ENCODE peak calls at places on chromosomes 12 and 14, in six cellular contexts. E, T, U, P, N and M are unnamed samples.

GRCh38 chr14:99472937-99473336 is 7.7 kb downstream of the SETD3 start:
- DNase-seq in E (no peak), T (no peak), U (no peak), P (no peak), N (no peak), M (no peak)

GRCh38 chr12:64696065-64696741 is 63.0 kb downstream of the GNS start:
- DNase-seq in E (no peak), T (no peak), U (no peak), P (no peak), N (no peak), M (no peak)

GRCh38 chr14:62079035-62079434 is 316.8 kb downstream of the SNAPC1 start:
- DNase-seq in E (no peak), T (no peak), U (no peak), P (no peak), N (no peak), M (no peak)

GRCh38 chr12:12442548-12443071 is 85.7 kb downstream of the BORCS5 start:
- DNase-seq in E (no peak), T (no peak), U (no peak), P (no peak), N (no peak), M (no peak)

GRCh38 chr14:100882991-100883788 is 20.3 kb downstream of the RTL1 start:
- DNase-seq in E (no peak), T (no peak), U (no peak), P (no peak), N (no peak), M (no peak)

GRCh38 chr12:19431407-19432308 is 7.6 kb upstream of the AEBP2 start:
- DNase-seq in E (no peak), T (no peak), U (no peak), P (peak), N (no peak), M (peak)

GRCh38 chr14:105445290-105445689 is 25.7 kb downstream of the MTA1 start:
- DNase-seq in E (no peak), T (no peak), U (no peak), P (no peak), N (no peak), M (no peak)

GRCh38 chr14:90556050-90556477 is 159.2 kb downstream of the CALM1 start:
- DNase-seq in E (no peak), T (peak), U (peak), P (no peak), N (no peak), M (no peak)

GRCh38 chr12:64900540-64900939 is 76.1 kb downstream of the TBC1D30 start:
- DNase-seq in E (no peak), T (no peak), U (no peak), P (no peak), N (no peak), M (no peak)

GRCh38 chr12:75011120-75011519 is 198.5 kb downstream of the KCNC2 start:
- DNase-seq in E (no peak), T (no peak), U (no peak), P (no peak), N (no peak), M (no peak)

GRCh38 chr12:95988506-95989275 is 7.5 kb downstream of the HAL start:
- DNase-seq in E (peak), T (no peak), U (no peak), P (no peak), N (no peak), M (no peak)

GRCh38 chr12:27207626-27208413 is 36.3 kb upstream of the STK38L start:
- DNase-seq in E (no peak), T (peak), U (peak), P (no peak), N (no peak), M (peak)

GRCh38 chr12:127280393-127281275 is 986.3 kb upstream of the TMEM132C start:
- DNase-seq in E (no peak), T (peak), U (peak), P (no peak), N (peak), M (peak)

GRCh38 chr12:90407841-90408240 is 547.1 kb downstream of the CCER1 start:
- DNase-seq in E (no peak), T (no peak), U (no peak), P (no peak), N (no peak), M (no peak)
- TF ChIP-seq CTCF in E (no peak), T (no peak), U (no peak), P (no peak), N (no peak), M (no peak)

DNA sequence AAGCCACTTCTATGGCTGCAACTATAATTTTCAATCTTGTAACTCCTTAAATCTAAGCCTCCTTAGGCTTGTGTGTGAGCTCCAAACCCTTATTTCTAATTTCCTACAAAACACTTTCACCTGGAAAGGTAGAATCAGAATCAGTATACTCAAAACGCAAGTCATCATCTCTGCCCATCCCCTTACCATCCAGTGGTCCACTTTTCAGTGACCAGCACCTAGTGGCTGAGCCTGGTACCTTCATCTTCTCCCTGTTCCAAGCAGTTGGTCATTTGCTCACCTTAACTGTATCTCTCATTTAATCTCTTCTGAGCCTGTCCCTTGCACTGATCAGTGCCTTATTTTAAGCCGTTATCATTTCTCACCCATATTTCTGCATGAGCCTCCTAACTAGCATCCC is 107.9 kb downstream of the PPM1H start:
- DNase-seq in E (no peak), T (no peak), U (no peak), P (no peak), N (no peak), M (no peak)
- TF ChIP-seq CTCF in E (no peak), T (no peak), U (no peak), P (peak), N (no peak), M (no peak)

DNA sequence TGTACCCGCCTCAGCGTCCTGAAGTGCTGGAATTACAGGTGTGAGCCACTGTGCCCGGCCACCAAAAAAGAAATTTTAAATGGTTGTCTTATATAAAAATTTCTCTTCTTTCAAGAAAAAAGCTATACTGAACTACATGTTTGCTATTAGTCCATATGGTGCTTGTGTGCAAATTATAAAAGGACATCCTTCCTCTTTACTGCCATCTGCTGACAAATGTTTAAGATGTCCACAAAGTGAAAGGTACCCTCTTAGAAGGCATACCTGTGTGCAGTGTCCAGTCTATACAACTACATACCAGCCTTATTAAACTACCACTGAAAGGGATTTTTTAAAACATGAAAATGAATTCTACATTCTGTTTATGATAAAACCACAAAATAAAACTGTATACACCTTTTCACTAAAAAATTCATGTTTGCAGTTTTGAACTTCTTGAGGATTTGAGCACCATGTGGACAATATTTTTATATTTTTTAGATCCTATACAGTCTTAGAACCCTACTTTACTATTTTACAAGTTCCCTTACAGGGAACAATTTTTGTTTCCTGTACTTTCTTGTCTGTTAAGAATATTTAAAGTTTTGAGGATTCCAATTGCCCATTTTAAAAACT is 32.8 kb upstream of the TOMM20L start:
- DNase-seq in E (no peak), T (no peak), U (no peak), P (no peak), N (no peak), M (peak)
- TF ChIP-seq CTCF in E (peak), T (peak), U (peak), P (peak), N (no peak), M (peak)

GRCh38 chr12:97363693-97364092 is 98.9 kb upstream of the RMST start:
- DNase-seq in E (no peak), T (no peak), U (no peak), P (no peak), N (no peak), M (no peak)

DNA sequence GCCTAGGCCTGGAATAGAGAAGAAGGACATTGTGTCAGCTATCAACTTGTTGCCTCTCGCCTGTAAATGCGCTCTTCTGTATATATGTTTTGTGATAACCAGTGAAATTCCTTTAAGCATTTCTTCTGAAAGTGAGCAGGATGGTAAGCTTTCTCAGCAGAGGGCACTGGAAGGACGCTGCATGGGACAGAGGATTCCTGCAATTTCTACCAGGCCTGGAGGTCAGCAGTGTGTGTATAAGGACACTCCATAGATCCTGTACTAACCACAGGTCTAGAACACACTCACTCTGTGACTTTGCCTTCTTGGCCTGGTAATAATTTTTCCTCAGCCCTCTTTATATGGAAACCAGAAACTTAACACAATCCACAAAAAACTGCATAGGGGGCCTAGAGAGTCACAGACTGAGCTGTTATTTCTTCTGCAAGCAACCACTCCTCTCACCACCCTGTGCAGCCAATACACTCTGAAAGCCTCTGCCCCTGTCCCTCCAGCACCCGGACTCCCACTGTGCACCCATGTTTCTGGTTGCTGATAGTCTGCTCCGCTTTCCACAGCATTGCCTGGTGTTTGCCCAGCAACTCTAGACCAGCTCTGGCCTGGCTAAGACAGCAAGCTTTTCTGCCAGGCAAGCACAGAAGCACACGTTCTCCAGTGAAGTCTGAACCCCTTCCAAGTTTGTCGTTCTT is 94.0 kb upstream of the RMST start:
- DNase-seq in E (no peak), T (no peak), U (no peak), P (no peak), N (no peak), M (no peak)
- TF ChIP-seq CTCF in E (no peak), T (no peak), U (no peak), P (no peak), N (no peak), M (no peak)

DNA sequence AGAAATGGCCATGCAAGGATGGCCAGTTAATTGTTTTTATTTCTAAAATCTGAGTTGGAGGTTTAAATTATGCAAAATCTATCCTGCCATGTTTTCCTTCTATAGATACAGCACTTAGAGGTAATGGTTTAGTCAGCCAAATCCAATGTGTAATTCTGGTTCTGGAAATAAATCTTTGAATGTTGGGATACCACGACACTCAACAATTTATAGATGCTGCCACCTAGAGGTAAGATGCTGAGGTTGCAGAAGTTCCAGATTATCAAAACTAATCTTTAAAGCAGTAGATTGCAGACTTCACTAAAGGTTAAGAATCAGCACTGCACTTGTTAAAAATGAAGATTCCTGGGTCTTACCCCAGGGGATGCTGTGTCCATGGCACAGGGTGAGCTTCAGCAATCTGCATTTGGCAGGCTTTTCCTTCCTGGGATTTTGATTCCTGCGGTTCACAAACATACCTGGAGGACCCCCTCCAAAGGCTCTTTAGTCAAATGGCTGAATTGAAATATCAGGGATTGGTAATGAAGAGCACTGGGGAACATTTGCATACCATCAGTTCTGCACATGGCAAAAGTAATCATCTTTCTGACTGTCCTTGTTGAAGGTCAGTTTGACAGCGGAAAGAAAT is 53.4 kb upstream of the ANO4 start:
- DNase-seq in E (no peak), T (no peak), U (no peak), P (no peak), N (peak), M (peak)
- TF ChIP-seq CTCF in E (peak), T (peak), U (peak), P (peak), N (peak), M (peak)